ENCODE peak calls at places on chromosomes 6 and 20, in nine cellular contexts. E is activated naive CD4-positive, alpha-beta T cell treated with anti-CD3 and anti-CD28 coated beads, Interleukin-2, amount 10 ng/mL, durations not matched to agents 7 days and 5 days; N is Panc1; Q is SW480; J is stimulated activated CD4-positive, alpha-beta T cell treated with anti-CD3 and anti-CD28 coated beads, Interleukin-15, amount 100 ng/mL, for 1 hour; L is stimulated activated CD8-positive, alpha-beta memory T cell treated with anti-CD3 and anti-CD28 coated beads, Interleukin-15, amount 100 ng/mL, for 24 hours; O is head of caudate nucleus; A is brain microvascular endothelial cell; G is HEK293T. P is an unnamed sample.

GRCh38 chr6:79186564-79186963 is 47.9 kb downstream of the HMGN3 start:
- DNase-seq in L (no peak), J (no peak), N (no peak), E (no peak), G (no peak), A (no peak), Q (no peak), O (no peak), P (no peak)

GRCh38 chr6:2843138-2843740 is 1.6 kb upstream of the SERPINB1 start:
- DNase-seq in E (no peak), N (no peak), O (no peak), G (no peak), L (no peak), Q (no peak), A (no peak), J (no peak), P (no peak)

GRCh38 chr6:27188206-27188884 is 59.2 kb upstream of the PRSS16 start:
- DNase-seq in J (no peak), E (peak), G (peak), A (peak), Q (peak), N (no peak), L (no peak), O (peak), P (peak)

GRCh38 chr6:8336406-8336805 is 98.9 kb downstream of the SLC35B3 start:
- DNase-seq in O (no peak), Q (no peak), L (no peak), G (no peak), N (no peak), E (no peak), J (no peak), A (no peak), P (no peak)

GRCh38 chr20:19017104-19017690 is 195.2 kb upstream of the SLC24A3 start:
- DNase-seq in O (no peak), A (no peak), N (no peak), L (no peak), J (no peak), Q (no peak), G (no peak), E (no peak), P (no peak)

GRCh38 chr20:23653400-23653938 is 15.7 kb upstream of the CST3 start:
- DNase-seq in Q (no peak), O (no peak), L (no peak), J (no peak), G (no peak), N (no peak), A (no peak), E (no peak), P (no peak)

GRCh38 chr6:22025468-22026159 is 271.2 kb downstream of the PRL start:
- DNase-seq in A (peak), E (no peak), N (no peak), G (no peak), L (no peak), O (no peak), Q (peak), J (no peak), P (peak)

GRCh38 chr6:31005249-31006020 is 4.8 kb upstream of the MUC22 start:
- DNase-seq in E (no peak), L (no peak), G (no peak), A (no peak), O (no peak), N (no peak), J (no peak), Q (no peak), P (no peak)

GRCh38 chr6:107069631-107070548 is 41.9 kb downstream of the MTRES1 start:
- DNase-seq in J (no peak), Q (no peak), O (no peak), N (no peak), E (no peak), G (no peak), A (no peak), L (no peak), P (no peak)

GRCh38 chr20:58179432-58180099 is 48.9 kb downstream of the ANKRD60 start:
- DNase-seq in N (no peak), Q (peak), J (peak), E (peak), G (peak), O (peak), A (peak), L (peak), P (peak)

GRCh38 chr20:40991181-40991889 is 37.3 kb upstream of the TOP1 start:
- DNase-seq in J (no peak), E (peak), L (no peak), A (no peak), O (peak), Q (no peak), N (no peak), G (no peak), P (peak)

GRCh38 chr20:17833036-17833674 is 133.4 kb downstream of the BANF2 start:
- DNase-seq in A (no peak), G (no peak), O (no peak), Q (no peak), E (no peak), J (no peak), N (no peak), L (no peak), P (no peak)

GRCh38 chr6:34315256-34315655 is 66.5 kb upstream of the SMIM29 start:
- DNase-seq in A (no peak), Q (no peak), J (no peak), G (no peak), O (no peak), N (no peak), E (no peak), L (no peak), P (no peak)

GRCh38 chr6:137111296-137112066 is 62.0 kb downstream of the IL22RA2 start:
- DNase-seq in L (no peak), O (no peak), J (no peak), G (no peak), N (no peak), E (no peak), A (no peak), Q (no peak), P (no peak)

GRCh38 chr6:56349196-56349595 is 101.8 kb upstream of the COL21A1 start:
- DNase-seq in Q (no peak), E (no peak), L (no peak), G (no peak), N (no peak), J (no peak), A (no peak), O (no peak), P (no peak)

GRCh38 chr20:34023937-34024732 is 30.4 kb downstream of the RALY start:
- DNase-seq in J (no peak), G (no peak), A (no peak), O (no peak), L (no peak), Q (no peak), N (no peak), E (no peak), P (no peak)

GRCh38 chr6:105519954-105520353 is 117.1 kb upstream of the PREP start:
- DNase-seq in G (no peak), N (no peak), A (no peak), O (no peak), J (no peak), L (no peak), Q (no peak), E (no peak), P (no peak)

GRCh38 chr6:31967926-31968320 is 4.0 kb downstream of the DXO start:
- DNase-seq in E (no peak), J (no peak), G (no peak), A (no peak), Q (no peak), O (no peak), N (no peak), L (no peak), P (no peak)

GRCh38 chr6:133741375-133741861 is 147.5 kb upstream of the TCF21 start:
- DNase-seq in L (no peak), N (no peak), A (no peak), J (no peak), G (peak), E (no peak), O (no peak), Q (peak), P (peak)